ENCODE peak calls at places on chromosomes 13 and 19, in four cellular contexts. C is thoracic aorta, Z is GM12878, U is AG04450. B is an unnamed sample.

GRCh38 chr13:104592127-104592526 is 1525.9 kb upstream of the SLC10A2 start:
- DNase-seq in C (no peak), U (peak), Z (no peak), B (no peak)

GRCh38 chr13:32947886-32948285 is 68.3 kb upstream of the KL start:
- DNase-seq in C (no peak), U (no peak), Z (no peak), B (no peak)

GRCh38 chr13:44380404-44381165 is 7.0 kb downstream of the SERP2 start:
- DNase-seq in U (no peak), C (no peak), Z (no peak), B (no peak)

GRCh38 chr13:23671902-23672301 is 101.7 kb downstream of the TNFRSF19 start:
- DNase-seq in C (no peak), U (peak), Z (no peak), B (no peak)

GRCh38 chr19:1394252-1395193 is 6.8 kb downstream of the GAMT start:
- DNase-seq in U (no peak), C (no peak), Z (no peak), B (no peak)

GRCh38 chr13:75607447-75607846 is 28.7 kb upstream of the LMO7 start:
- DNase-seq in Z (no peak), U (no peak), C (no peak), B (no peak)

GRCh38 chr13:59962343-59962742 is 201.4 kb downstream of the DIAPH3 start:
- DNase-seq in Z (no peak), U (no peak), C (no peak), B (no peak)

GRCh38 chr19:33558846-33559245 is 37.3 kb upstream of the PEPD start:
- DNase-seq in Z (no peak), U (no peak), C (no peak), B (no peak)

GRCh38 chr19:2274185-2274711 is 7.7 kb downstream of the PEAK3 start:
- DNase-seq in Z (no peak), C (no peak), U (no peak), B (no peak)

GRCh38 chr13:61410669-61411297 is 4.9 kb downstream of the PCDH20 start:
- DNase-seq in U (no peak), C (no peak), Z (no peak), B (peak)

GRCh38 chr19:38838208-38838985 is 6.8 kb upstream of the ECH1 start:
- DNase-seq in U (no peak), Z (no peak), C (no peak), B (no peak)

GRCh38 chr19:28737021-28737525 is 475.9 kb downstream of the UQCRFS1 start:
- DNase-seq in U (peak), C (no peak), Z (peak), B (peak)

GRCh38 chr19:543912-544608 is at the start of gene GZMM:
- DNase-seq in Z (no peak), U (no peak), C (no peak), B (peak)

GRCh38 chr13:27833206-27833605 is 40.9 kb downstream of the GSX1 start:
- DNase-seq in C (no peak), Z (no peak), U (no peak), B (no peak)

GRCh38 chr13:77510156-77510555 is 25.4 kb upstream of the SCEL start:
- DNase-seq in C (no peak), U (no peak), Z (no peak), B (no peak)

GRCh38 chr19:35673121-35673804 is 6.9 kb downstream of the UPK1A start:
- DNase-seq in U (no peak), C (no peak), Z (no peak), B (no peak)

GRCh38 chr13:66831317-66831716 is 398.8 kb downstream of the PCDH9 start:
- DNase-seq in U (no peak), Z (no peak), C (no peak), B (no peak)

GRCh38 chr13:45082964-45083363 is 37.3 kb upstream of the GTF2F2 start:
- DNase-seq in U (peak), C (no peak), Z (no peak), B (no peak)

GRCh38 chr13:20873348-20873747 is 29.2 kb downstream of the XPO4 start:
- DNase-seq in U (no peak), Z (no peak), C (no peak), B (no peak)

GRCh38 chr13:57627663-57628062 is 3.9 kb upstream of the PCDH17 start:
- DNase-seq in Z (no peak), C (no peak), U (no peak), B (peak)

GRCh38 chr13:80612804-80613203 is 271.9 kb upstream of the SPRY2 start:
- DNase-seq in U (no peak), Z (no peak), C (no peak), B (no peak)

GRCh38 chr19:49559928-49560327 is 20.4 kb downstream of the NOSIP start:
- DNase-seq in U (no peak), Z (no peak), C (no peak), B (no peak)

GRCh38 chr13:47853236-47853635 is 147.8 kb downstream of the SUCLA2 start:
- DNase-seq in Z (no peak), C (no peak), U (no peak), B (no peak)

GRCh38 chr19:33286899-33287298 is 15.4 kb downstream of the CEBPA start:
- DNase-seq in C (no peak), Z (no peak), U (no peak), B (no peak)

GRCh38 chr19:43638991-43639494 is 607 bp downstream of the CADM4 start:
- DNase-seq in C (no peak), Z (no peak), U (no peak), B (no peak)
- H3K4me3 ChIP-seq in C (peak), Z (no peak), U (peak), B (peak)

DNA sequence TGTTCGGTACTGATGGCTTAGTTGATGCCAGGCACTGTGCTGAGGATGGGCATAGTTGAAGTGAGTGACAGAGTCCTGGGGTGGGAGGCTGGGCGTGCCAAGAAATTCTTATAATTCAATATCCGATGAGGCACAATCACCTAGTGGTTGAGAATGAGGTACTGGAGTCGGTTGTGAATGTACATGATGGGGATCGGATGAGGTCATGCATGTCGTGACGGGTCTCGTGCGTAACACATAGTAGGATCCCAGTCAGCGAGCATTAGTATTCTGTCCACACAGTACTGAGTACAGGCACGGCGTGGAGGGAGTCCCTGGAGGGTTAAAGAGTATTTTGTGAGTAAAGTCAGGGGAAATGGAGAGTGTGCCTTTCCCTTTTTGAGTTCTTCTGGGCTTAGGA is 2.8 kb downstream of the SAFB start:
- DNase-seq in C (no peak), Z (no peak), U (no peak), B (no peak)
- H3K4me3 ChIP-seq in C (peak), Z (peak), U (peak), B (no peak)

GRCh38 chr19:17720487-17720839 is 1.2 kb downstream of the MAP1S start:
- DNase-seq in U (no peak), C (no peak), Z (no peak), B (no peak)
- H3K4me3 ChIP-seq in U (peak), C (peak), Z (peak), B (peak)

DNA sequence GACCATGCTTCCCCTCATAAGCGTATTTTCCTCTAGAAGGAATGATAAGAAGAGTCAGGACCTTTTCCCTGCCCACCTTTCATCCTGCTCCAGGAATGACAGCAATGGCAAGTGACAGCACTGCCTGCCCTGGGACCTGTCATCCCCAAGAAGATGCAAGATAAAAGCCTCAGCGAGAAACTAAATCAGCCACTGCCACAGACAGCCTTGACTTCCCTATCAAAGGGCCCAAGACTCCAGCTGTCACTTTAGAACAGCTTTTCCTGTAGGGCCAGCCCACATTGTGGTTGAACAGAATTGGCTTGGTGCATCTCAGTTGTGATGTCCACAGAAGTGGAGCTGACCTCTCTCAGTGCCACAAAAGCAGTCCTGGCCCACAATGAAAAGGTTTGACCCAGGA is 1.1 kb downstream of the RAB8A start:
- DNase-seq in Z (no peak), C (no peak), U (no peak), B (no peak)
- H3K4me3 ChIP-seq in Z (peak), C (peak), U (peak), B (peak)

GRCh38 chr19:55985254-55985653 is 1.3 kb upstream of the NLRP5 start:
- DNase-seq in Z (no peak), U (no peak), C (no peak), B (no peak)

DNA sequence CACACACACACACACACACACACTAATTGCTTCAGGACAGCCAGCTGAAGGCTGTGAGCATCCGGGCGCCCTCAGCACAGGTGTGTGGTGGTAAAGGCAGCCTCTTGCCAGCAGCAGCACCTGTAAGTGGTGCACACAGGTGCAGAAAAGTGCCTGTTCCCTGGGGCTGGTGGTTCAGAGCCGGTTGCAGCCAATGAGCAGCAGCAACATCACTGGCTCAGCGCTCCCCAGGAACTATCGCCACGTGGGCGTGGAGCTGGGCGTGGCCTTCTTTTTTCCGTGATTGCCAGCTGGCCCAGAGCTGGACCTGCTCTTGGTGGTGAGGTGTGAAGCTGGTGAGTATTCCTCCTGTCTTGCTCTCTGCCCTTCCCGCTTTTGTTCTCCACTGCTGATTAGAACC is at the start of gene NLRP5:
- DNase-seq in C (no peak), U (no peak), Z (no peak), B (no peak)
- H3K4me3 ChIP-seq in C (no peak), U (no peak), Z (no peak), B (no peak)

GRCh38 chr19:55644842-55645511 is 1.5 kb downstream of the ZNF581 start:
- DNase-seq in C (no peak), U (no peak), Z (no peak), B (no peak)
- H3K4me3 ChIP-seq in C (no peak), U (peak), Z (peak), B (peak)

DNA sequence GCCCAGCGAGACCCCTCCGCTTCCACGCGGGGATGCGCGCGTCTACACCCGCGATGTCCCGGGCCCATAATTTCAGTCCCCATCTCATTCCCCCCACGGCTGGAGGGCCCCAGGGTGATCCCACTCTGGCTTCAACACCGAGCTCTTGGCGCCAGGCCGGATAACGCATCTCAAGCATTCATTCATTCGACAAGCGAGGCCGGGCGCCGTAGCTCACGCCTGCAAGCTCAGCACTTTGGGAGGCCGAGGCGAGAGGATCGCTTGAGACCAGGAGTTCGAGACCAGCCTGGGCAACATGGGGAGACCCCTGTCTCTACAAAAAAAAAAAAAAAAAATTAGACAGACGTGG is 5.9 kb downstream of the ANGPTL6 start:
- DNase-seq in U (no peak), C (no peak), Z (no peak), B (no peak)
- H3K4me3 ChIP-seq in U (peak), C (peak), Z (peak), B (peak)

DNA sequence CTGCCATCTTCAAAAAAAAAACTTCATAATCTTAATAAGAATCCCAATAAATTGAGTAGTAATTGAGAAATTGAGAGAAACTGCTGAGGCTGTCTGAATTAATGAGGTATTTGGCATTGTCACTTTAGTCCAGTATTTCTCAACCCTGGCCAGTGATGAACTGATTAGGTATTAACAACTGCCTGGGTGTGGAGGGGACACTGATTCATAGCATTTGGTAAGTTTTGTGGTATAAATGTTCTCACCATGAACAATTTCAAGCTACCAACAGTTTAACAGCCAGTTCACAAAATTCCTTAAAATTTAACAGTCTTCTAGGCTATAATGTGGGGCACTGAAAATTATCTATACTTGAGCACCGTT is 18.3 kb downstream of the GPC6 start:
- DNase-seq in Z (no peak), U (no peak), C (no peak), B (no peak)
- H3K4me3 ChIP-seq in Z (no peak), U (peak), C (peak), B (no peak)

GRCh38 chr13:113151745-113152707 is 6.4 kb upstream of the PROZ start:
- DNase-seq in U (peak), C (no peak), Z (no peak), B (no peak)
- H3K4me3 ChIP-seq in U (peak), C (peak), Z (no peak), B (no peak)